ENCODE peak calls at places on chromosomes 11 and 22, in ten cellular contexts. B, S, P, V, E, Y, L, X, W and Q are unnamed samples.

GRCh38 chr11:112826026-112826425 is 135.2 kb upstream of the NCAM1 start:
- DNase-seq in W (no peak), V (no peak), E (no peak), B (no peak), X (no peak), Y (no peak), P (no peak), L (no peak), S (no peak), Q (no peak)

GRCh38 chr11:38971141-38971540 is 2373.1 kb upstream of the RAG2 start:
- DNase-seq in W (no peak), Y (no peak), L (no peak), S (peak), B (peak), P (no peak), E (no peak), X (no peak), V (no peak), Q (no peak)

GRCh38 chr22:23534851-23535717 is 45.0 kb downstream of the IGLL1 start:
- DNase-seq in W (no peak), E (no peak), B (no peak), L (no peak), V (no peak), Y (no peak), X (no peak), P (peak), S (no peak), Q (peak)

GRCh38 chr22:38947321-38948112 is 9.9 kb upstream of the APOBEC3A start:
- DNase-seq in L (no peak), W (no peak), B (no peak), P (no peak), S (peak), V (no peak), E (no peak), Y (no peak), X (no peak), Q (no peak)

GRCh38 chr11:71484248-71485062 is 31.5 kb downstream of the NADSYN1 start:
- DNase-seq in B (no peak), S (no peak), Y (no peak), X (no peak), V (no peak), P (no peak), E (no peak), W (no peak), L (no peak), Q (no peak)

GRCh38 chr11:116644201-116644947 is 128.4 kb downstream of the BUD13 start:
- DNase-seq in L (no peak), W (no peak), B (no peak), X (no peak), V (no peak), P (no peak), S (no peak), E (no peak), Y (no peak), Q (peak)

GRCh38 chr22:42905702-42906183 is 48.7 kb upstream of the ARFGAP3 start:
- DNase-seq in S (peak), W (no peak), Y (no peak), L (no peak), X (no peak), P (peak), B (no peak), E (no peak), V (no peak), Q (no peak)

GRCh38 chr11:13876423-13876822 is 86.1 kb upstream of the SPON1 start:
- DNase-seq in L (no peak), X (no peak), Y (no peak), P (no peak), E (no peak), S (no peak), V (no peak), B (no peak), W (no peak), Q (no peak)

GRCh38 chr11:118657238-118657637 is 22.2 kb downstream of the TREH start:
- DNase-seq in X (no peak), P (no peak), Y (no peak), S (no peak), W (peak), L (no peak), B (no peak), E (no peak), V (no peak), Q (no peak)

GRCh38 chr11:95338430-95338991 is 107.5 kb upstream of the SESN3 start:
- DNase-seq in X (no peak), E (no peak), L (no peak), V (no peak), P (peak), Y (no peak), S (peak), W (no peak), B (peak), Q (peak)

GRCh38 chr11:69645801-69646492 is 5.0 kb downstream of the CCND1 start:
- DNase-seq in W (no peak), S (peak), L (no peak), B (no peak), E (no peak), Y (no peak), P (no peak), V (no peak), X (no peak), Q (no peak)